ENCODE peak calls at places on chromosomes 4 and X, in ten cellular contexts. F is A549, Q is stomach, V is HCT116, T is endodermal cell, A is IMR-90, Y is GM12865, C is adrenal gland, G is AG10803, O is astrocyte of the spinal cord. S is an unnamed sample.

GRCh38 chr4:174314770-174315169 is 31.1 kb downstream of the CEP44 start:
- DNase-seq in F (peak), Q (no peak), V (no peak), T (peak), A (peak), Y (no peak), C (no peak), G (peak), O (peak), S (peak)

GRCh38 chrX:101136235-101136634 is 38.2 kb downstream of the CENPI start:
- DNase-seq in F (no peak), Q (no peak), V (no peak), T (no peak), A (peak), Y (no peak), C (no peak), G (peak), O (no peak), S (peak)

GRCh38 chr4:154781983-154782293 is 866 bp downstream of the RBM46 start:
- DNase-seq in F (no peak), Q (no peak), V (no peak), T (no peak), A (no peak), Y (no peak), C (no peak), G (no peak), O (no peak), S (no peak)

GRCh38 chr4:1237981-1238675 is 10.8 kb downstream of the CTBP1 start:
- DNase-seq in F (no peak), Q (no peak), V (no peak), T (no peak), A (no peak), Y (no peak), C (peak), G (no peak), O (no peak), S (no peak)

GRCh38 chr4:117971406-117971805 is 62.9 kb upstream of the NDST3 start:
- DNase-seq in F (no peak), Q (no peak), V (no peak), T (no peak), A (no peak), Y (no peak), C (no peak), G (peak), O (peak), S (no peak)

GRCh38 chr4:71065991-71066390 is 72.5 kb downstream of the DCK start:
- DNase-seq in F (no peak), Q (no peak), V (no peak), T (no peak), A (no peak), Y (no peak), C (no peak), G (no peak), O (no peak), S (no peak)

GRCh38 chr4:24978291-24979072 is 52.3 kb downstream of the LGI2 start:
- DNase-seq in F (no peak), Q (no peak), V (no peak), T (peak), A (no peak), Y (no peak), C (peak), G (peak), O (no peak), S (no peak)

GRCh38 chr4:156581693-156582092 is 389.9 kb downstream of the PDGFC start:
- DNase-seq in F (no peak), Q (no peak), V (no peak), T (no peak), A (no peak), Y (no peak), C (no peak), G (no peak), O (peak), S (no peak)

GRCh38 chrX:131752493-131753198 is 208.8 kb downstream of the OR13H1 start:
- DNase-seq in F (peak), Q (peak), V (no peak), T (no peak), A (peak), Y (no peak), C (peak), G (no peak), O (peak), S (peak)

GRCh38 chr4:66216252-66216651 is 546.0 kb upstream of the EPHA5 start:
- DNase-seq in F (no peak), Q (no peak), V (no peak), T (no peak), A (no peak), Y (no peak), C (no peak), G (no peak), O (no peak), S (peak)

GRCh38 chr4:151541438-151542071 is 132.6 kb downstream of the FHIP1A start:
- DNase-seq in F (peak), Q (no peak), V (peak), T (peak), A (peak), Y (no peak), C (no peak), G (peak), O (peak), S (peak)

GRCh38 chr4:85886665-85887064 is 411.7 kb downstream of the ARHGAP24 start:
- DNase-seq in F (no peak), Q (no peak), V (no peak), T (no peak), A (no peak), Y (no peak), C (no peak), G (no peak), O (no peak), S (no peak)

GRCh38 chr4:80182237-80182866 is 15.0 kb upstream of the PRDM8 start:
- DNase-seq in F (no peak), Q (no peak), V (no peak), T (no peak), A (no peak), Y (no peak), C (no peak), G (no peak), O (no peak), S (no peak)

GRCh38 chr4:182688081-182688480 is 229.1 kb downstream of the DCTD start:
- DNase-seq in F (no peak), Q (no peak), V (no peak), T (peak), A (no peak), Y (no peak), C (no peak), G (no peak), O (no peak), S (no peak)

GRCh38 chr4:102789317-102789717 is 28.5 kb upstream of the MANBA start:
- DNase-seq in F (peak), Q (no peak), V (no peak), T (no peak), A (peak), Y (peak), C (no peak), G (peak), O (peak), S (peak)

GRCh38 chr4:160180206-160180605 is 1077.3 kb downstream of the RAPGEF2 start:
- DNase-seq in F (peak), Q (no peak), V (peak), T (no peak), A (no peak), Y (no peak), C (no peak), G (peak), O (peak), S (peak)

GRCh38 chr4:140642674-140643437 is 74.1 kb upstream of the UCP1 start:
- DNase-seq in F (no peak), Q (no peak), V (no peak), T (no peak), A (no peak), Y (no peak), C (no peak), G (no peak), O (no peak), S (no peak)

GRCh38 chrX:13120017-13120416 is 75.6 kb upstream of the FAM9C start:
- DNase-seq in F (peak), Q (peak), V (no peak), T (no peak), A (peak), Y (no peak), C (peak), G (no peak), O (peak), S (no peak)

GRCh38 chr4:19026281-19026680 is 1004.7 kb upstream of the LCORL start:
- DNase-seq in F (no peak), Q (no peak), V (no peak), T (no peak), A (no peak), Y (no peak), C (no peak), G (no peak), O (peak), S (peak)

GRCh38 chr4:15749001-15749400 is 29.1 kb upstream of the CD38 start:
- DNase-seq in F (no peak), Q (no peak), V (no peak), T (peak), A (no peak), Y (no peak), C (no peak), G (no peak), O (no peak), S (no peak)

GRCh38 chrX:16839224-16839851 is 30.8 kb downstream of the RBBP7 start:
- DNase-seq in F (no peak), Q (no peak), V (no peak), T (no peak), A (no peak), Y (no peak), C (no peak), G (peak), O (no peak), S (no peak)

GRCh38 chr4:135418353-135418752 is 1216.8 kb upstream of the PABPC4L start:
- DNase-seq in F (peak), Q (no peak), V (peak), T (peak), A (peak), Y (peak), C (no peak), G (no peak), O (no peak), S (no peak)

GRCh38 chr4:26145212-26145611 is 175.6 kb upstream of the RBPJ start:
- DNase-seq in F (no peak), Q (no peak), V (no peak), T (no peak), A (no peak), Y (no peak), C (no peak), G (no peak), O (no peak), S (no peak)

GRCh38 chrX:63475200-63475599 is 124.1 kb upstream of the SPIN4 start:
- DNase-seq in F (peak), Q (no peak), V (peak), T (no peak), A (no peak), Y (no peak), C (no peak), G (no peak), O (peak), S (no peak)

GRCh38 chrX:94302446-94302845 is 628.4 kb downstream of the FAM133A start:
- DNase-seq in F (no peak), Q (no peak), V (no peak), T (no peak), A (no peak), Y (no peak), C (no peak), G (no peak), O (no peak), S (no peak)

GRCh38 chrX:10111364-10112148 is 45.2 kb upstream of the CLCN4 start:
- DNase-seq in F (no peak), Q (no peak), V (no peak), T (no peak), A (peak), Y (peak), C (peak), G (peak), O (no peak), S (no peak)

GRCh38 chr4:36551697-36552214 is 270.3 kb downstream of the DTHD1 start:
- DNase-seq in F (no peak), Q (no peak), V (peak), T (no peak), A (no peak), Y (peak), C (no peak), G (no peak), O (no peak), S (peak)

GRCh38 chr4:128553665-128554515 is 255.6 kb upstream of the JADE1 start:
- DNase-seq in F (peak), Q (no peak), V (no peak), T (no peak), A (no peak), Y (no peak), C (no peak), G (no peak), O (no peak), S (no peak)

GRCh38 chr4:53956053-53956452 is 108.4 kb downstream of the CHIC2 start:
- DNase-seq in F (no peak), Q (no peak), V (no peak), T (no peak), A (no peak), Y (no peak), C (no peak), G (no peak), O (no peak), S (no peak)

GRCh38 chr4:126375462-126376054 is 1060.8 kb downstream of the FAT4 start:
- DNase-seq in F (no peak), Q (no peak), V (no peak), T (no peak), A (no peak), Y (no peak), C (no peak), G (peak), O (peak), S (no peak)

GRCh38 chr4:32589853-32590252 is 1869.7 kb downstream of the PCDH7 start:
- DNase-seq in F (no peak), Q (no peak), V (no peak), T (no peak), A (no peak), Y (no peak), C (no peak), G (no peak), O (no peak), S (no peak)

GRCh38 chr4:121785479-121785878 is 15.6 kb upstream of the EXOSC9 start:
- DNase-seq in F (no peak), Q (no peak), V (no peak), T (no peak), A (no peak), Y (no peak), C (no peak), G (peak), O (peak), S (no peak)

GRCh38 chr4:94290245-94290644 is 52.4 kb downstream of the HPGDS start:
- DNase-seq in F (peak), Q (no peak), V (no peak), T (no peak), A (no peak), Y (no peak), C (no peak), G (no peak), O (no peak), S (no peak)

GRCh38 chrX:15514279-15514678 is 13.7 kb downstream of the BMX start:
- DNase-seq in F (no peak), Q (no peak), V (no peak), T (no peak), A (no peak), Y (no peak), C (no peak), G (no peak), O (no peak), S (no peak)

GRCh38 chr4:101187837-101188236 is 159.5 kb downstream of the PPP3CA start:
- DNase-seq in F (peak), Q (no peak), V (no peak), T (no peak), A (no peak), Y (no peak), C (no peak), G (no peak), O (no peak), S (no peak)

DNA sequence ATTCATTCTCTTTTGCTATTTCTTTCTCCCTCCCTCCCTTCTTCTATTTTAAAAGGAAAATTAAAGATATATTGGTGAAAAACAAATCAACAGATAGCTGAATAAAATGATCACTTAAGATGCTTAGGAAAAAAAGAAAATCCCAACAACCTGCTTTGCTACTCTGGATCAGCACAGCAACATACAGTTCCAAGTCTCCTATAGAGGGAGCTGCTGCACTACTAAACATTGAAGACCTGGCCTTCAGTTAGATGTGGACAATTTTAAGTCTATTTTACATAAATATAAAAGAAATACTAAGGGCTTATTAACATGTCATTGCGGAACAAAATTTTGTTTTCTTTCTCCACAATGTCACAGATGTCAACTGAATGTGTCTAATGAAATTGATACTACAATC is 226.4 kb downstream of the MAGEB5 start:
- DNase-seq in F (peak), Q (no peak), V (peak), T (no peak), A (peak), Y (no peak), C (no peak), G (peak), O (peak), S (peak)
- TF ChIP-seq CTCF in F (no peak), Q (no peak), V (peak), T (peak), A (peak), Y (no peak), C (peak), G (peak), O (peak), S (peak)

GRCh38 chr4:75099321-75099720 is 166.4 kb downstream of the PARM1 start:
- DNase-seq in F (no peak), Q (peak), V (no peak), T (no peak), A (no peak), Y (peak), C (no peak), G (no peak), O (no peak), S (no peak)
- H3K4me3 ChIP-seq in F (no peak), Q (no peak), V (no peak), T (no peak), A (no peak), Y (no peak), C (no peak), G (no peak), O (no peak), S (no peak)

GRCh38 chr4:149552601-149553000 is 263.0 kb downstream of the IQCM start:
- DNase-seq in F (no peak), Q (no peak), V (no peak), T (no peak), A (no peak), Y (no peak), C (no peak), G (no peak), O (no peak), S (no peak)

GRCh38 chr4:149553959-149554520 is 261.6 kb downstream of the IQCM start:
- DNase-seq in F (no peak), Q (no peak), V (no peak), T (no peak), A (no peak), Y (no peak), C (no peak), G (peak), O (peak), S (no peak)

GRCh38 chr4:149555146-149555545 is 260.5 kb downstream of the IQCM start:
- DNase-seq in F (no peak), Q (no peak), V (no peak), T (no peak), A (no peak), Y (no peak), C (no peak), G (peak), O (peak), S (peak)

GRCh38 chr4:149549911-149550310 is 265.7 kb downstream of the IQCM start:
- DNase-seq in F (peak), Q (no peak), V (no peak), T (peak), A (no peak), Y (no peak), C (peak), G (peak), O (no peak), S (no peak)
- TF ChIP-seq CTCF in F (no peak), Q (no peak), V (peak), T (peak), A (no peak), Y (no peak), C (peak), G (no peak), O (peak), S (peak)

DNA sequence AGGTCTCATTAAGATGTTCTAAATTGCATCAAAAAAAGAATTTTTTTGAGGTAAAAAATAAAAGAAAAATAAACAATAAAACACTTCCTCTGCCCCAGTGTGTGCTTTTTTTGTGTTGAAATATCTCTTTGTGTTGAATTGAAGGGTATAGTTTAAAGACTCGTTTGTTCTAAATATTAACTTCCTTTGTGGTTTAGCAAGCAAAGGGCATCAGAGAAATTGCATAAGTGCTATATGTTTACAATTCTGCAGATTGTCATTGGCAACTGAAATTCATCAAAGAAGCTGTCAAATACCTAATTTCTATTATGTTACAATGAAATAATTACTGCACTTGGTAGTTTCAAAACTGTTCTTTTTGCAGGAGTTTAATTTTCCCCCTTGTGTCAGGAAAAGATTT is 260.5 kb downstream of the DKK2 start:
- DNase-seq in F (no peak), Q (no peak), V (no peak), T (no peak), A (no peak), Y (no peak), C (no peak), G (no peak), O (no peak), S (peak)
- H3K4me3 ChIP-seq in F (no peak), Q (no peak), V (no peak), T (no peak), A (no peak), Y (no peak), C (no peak), G (no peak), O (no peak), S (no peak)

S was measured in mammary epithelial cell.